ENCODE peak calls at places on chromosomes 3 and 15, in seven cellular contexts. One of them, this sample, is unnamed.
A peak's percentile ranks its signal among the peaks of the same experiment; 100 is the strongest.

GRCh38 chr15:42149493-42150245 is 6.8 kb downstream of the PLA2G4F start:
- DNase-seq in HCT116: no peak
- DNase-seq in fibroblast of lung: no peak
- DNase-seq in SK-N-SH: no peak
- DNase-seq in IMR-90: no peak
- DNase-seq in neural progenitor cell: no peak
- DNase-seq in PC-9: no peak
- DNase-seq in this sample: no peak

GRCh38 chr15:84721381-84721780 is 5.4 kb upstream of the SEC11A start:
- DNase-seq in IMR-90: no peak
- DNase-seq in PC-9: no peak
- DNase-seq in neural progenitor cell: no peak
- DNase-seq in fibroblast of lung: no peak
- DNase-seq in SK-N-SH: no peak
- DNase-seq in HCT116: no peak
- DNase-seq in this sample: no peak

GRCh38 chr3:113261996-113262665 is 50.8 kb downstream of the BOC start:
- DNase-seq in IMR-90: no peak
- DNase-seq in fibroblast of lung: peak; percentile 57
- DNase-seq in neural progenitor cell: no peak
- DNase-seq in PC-9: no peak
- DNase-seq in SK-N-SH: no peak
- DNase-seq in HCT116: no peak
- DNase-seq in this sample: no peak

GRCh38 chr3:23217872-23218554 is 14.9 kb downstream of the UBE2E2 start:
- DNase-seq in PC-9: no peak
- DNase-seq in SK-N-SH: no peak
- DNase-seq in HCT116: no peak
- DNase-seq in neural progenitor cell: no peak
- DNase-seq in fibroblast of lung: peak; percentile 35
- DNase-seq in IMR-90: peak; percentile 72
- DNase-seq in this sample: no peak

GRCh38 chr3:175111036-175111435 is 251.9 kb downstream of the NAALADL2 start:
- DNase-seq in SK-N-SH: no peak
- DNase-seq in neural progenitor cell: no peak
- DNase-seq in IMR-90: peak; percentile 73
- DNase-seq in HCT116: no peak
- DNase-seq in PC-9: no peak
- DNase-seq in fibroblast of lung: peak; percentile 38
- DNase-seq in this sample: no peak

GRCh38 chr3:197035577-197035976 is 6.0 kb upstream of the MELTF start:
- DNase-seq in HCT116: no peak
- DNase-seq in neural progenitor cell: no peak
- DNase-seq in fibroblast of lung: no peak
- DNase-seq in SK-N-SH: no peak
- DNase-seq in PC-9: no peak
- DNase-seq in IMR-90: no peak
- DNase-seq in this sample: peak; percentile 5

GRCh38 chr15:48370460-48370859 is 39.2 kb downstream of the DUT start:
- DNase-seq in HCT116: no peak
- DNase-seq in IMR-90: peak; percentile 89
- DNase-seq in PC-9: peak; percentile 58
- DNase-seq in fibroblast of lung: peak; percentile 94
- DNase-seq in SK-N-SH: no peak
- DNase-seq in neural progenitor cell: no peak
- DNase-seq in this sample: peak; percentile 57

GRCh38 chr3:22887664-22888291 is 315.3 kb upstream of the UBE2E2 start:
- DNase-seq in IMR-90: peak; percentile 21
- DNase-seq in SK-N-SH: no peak
- DNase-seq in PC-9: no peak
- DNase-seq in fibroblast of lung: peak; percentile 30
- DNase-seq in neural progenitor cell: peak; percentile 39
- DNase-seq in HCT116: peak; percentile 4
- DNase-seq in this sample: no peak

GRCh38 chr15:42348083-42348482 is 11.2 kb upstream of the CAPN3 start:
- DNase-seq in PC-9: no peak
- DNase-seq in IMR-90: peak; percentile 83
- DNase-seq in fibroblast of lung: peak; percentile 87
- DNase-seq in neural progenitor cell: no peak
- DNase-seq in HCT116: no peak
- DNase-seq in SK-N-SH: no peak
- DNase-seq in this sample: no peak

GRCh38 chr3:52047295-52047960 is 8.9 kb downstream of the DUSP7 start:
- DNase-seq in HCT116: no peak
- DNase-seq in PC-9: no peak
- DNase-seq in SK-N-SH: no peak
- DNase-seq in neural progenitor cell: no peak
- DNase-seq in fibroblast of lung: peak; percentile 52
- DNase-seq in IMR-90: no peak
- DNase-seq in this sample: peak; percentile 89

GRCh38 chr3:172685331-172686214 is 25.3 kb downstream of the NCEH1 start:
- DNase-seq in IMR-90: peak; percentile 50
- DNase-seq in fibroblast of lung: peak; percentile 19
- DNase-seq in PC-9: peak; percentile 35
- DNase-seq in SK-N-SH: no peak
- DNase-seq in HCT116: no peak
- DNase-seq in neural progenitor cell: no peak
- DNase-seq in this sample: peak; percentile 92

GRCh38 chr3:183764854-183765731 is 60.3 kb downstream of the MAP6D1 start:
- DNase-seq in fibroblast of lung: peak; percentile 95
- DNase-seq in PC-9: peak; percentile 96
- DNase-seq in IMR-90: peak; percentile 77
- DNase-seq in SK-N-SH: peak; percentile 23
- DNase-seq in neural progenitor cell: no peak
- DNase-seq in HCT116: no peak
- DNase-seq in this sample: peak; percentile 86

GRCh38 chr15:57649138-57649537 is 57.4 kb upstream of the POLR2M start:
- DNase-seq in neural progenitor cell: no peak
- DNase-seq in HCT116: no peak
- DNase-seq in SK-N-SH: no peak
- DNase-seq in PC-9: no peak
- DNase-seq in fibroblast of lung: peak; percentile 32
- DNase-seq in IMR-90: no peak
- DNase-seq in this sample: no peak

GRCh38 chr3:133821767-133822638 is 16.4 kb downstream of the SRPRB start:
- DNase-seq in HCT116: peak; percentile 55
- DNase-seq in SK-N-SH: no peak
- DNase-seq in IMR-90: peak; percentile 80
- DNase-seq in PC-9: no peak
- DNase-seq in fibroblast of lung: peak; percentile 69
- DNase-seq in neural progenitor cell: peak; percentile 16
- DNase-seq in this sample: no peak

GRCh38 chr3:179653777-179654117 is 907 bp downstream of the USP13 start:
- DNase-seq in IMR-90: no peak
- DNase-seq in SK-N-SH: no peak
- DNase-seq in fibroblast of lung: no peak
- DNase-seq in neural progenitor cell: no peak
- DNase-seq in PC-9: peak; percentile 46
- DNase-seq in HCT116: no peak
- DNase-seq in this sample: peak; percentile 66

GRCh38 chr15:94237903-94238302 is 6.5 kb downstream of the MCTP2 start:
- DNase-seq in PC-9: no peak
- DNase-seq in fibroblast of lung: no peak
- DNase-seq in IMR-90: peak; percentile 48
- DNase-seq in HCT116: no peak
- DNase-seq in SK-N-SH: no peak
- DNase-seq in neural progenitor cell: no peak
- DNase-seq in this sample: no peak

GRCh38 chr15:84079885-84080777 is 155.4 kb upstream of the GOLGA6L4 start:
- DNase-seq in HCT116: no peak
- DNase-seq in PC-9: no peak
- DNase-seq in IMR-90: peak; percentile 3
- DNase-seq in SK-N-SH: peak; percentile 73
- DNase-seq in neural progenitor cell: peak; percentile 84
- DNase-seq in fibroblast of lung: peak; percentile 36
- DNase-seq in this sample: peak; percentile 32

GRCh38 chr3:66138336-66139234 is 82.2 kb upstream of the SLC25A26 start:
- DNase-seq in PC-9: peak; percentile 57
- DNase-seq in neural progenitor cell: peak; percentile 79
- DNase-seq in IMR-90: peak; percentile 68
- DNase-seq in SK-N-SH: peak; percentile 72
- DNase-seq in HCT116: peak; percentile 68
- DNase-seq in fibroblast of lung: peak; percentile 56
- DNase-seq in this sample: no peak

GRCh38 chr3:123076496-123077418 is 9.9 kb downstream of the PDIA5 start:
- DNase-seq in HCT116: no peak
- DNase-seq in fibroblast of lung: no peak
- DNase-seq in IMR-90: no peak
- DNase-seq in neural progenitor cell: no peak
- DNase-seq in SK-N-SH: peak; percentile 45
- DNase-seq in PC-9: no peak
- DNase-seq in this sample: no peak

GRCh38 chr3:129627350-129628168 is 21.1 kb upstream of the PLXND1 start:
- DNase-seq in neural progenitor cell: peak; percentile 82
- DNase-seq in fibroblast of lung: peak; percentile 71
- DNase-seq in HCT116: peak; percentile 61
- DNase-seq in PC-9: peak; percentile 85
- DNase-seq in IMR-90: peak; percentile 75
- DNase-seq in SK-N-SH: peak; percentile 77
- DNase-seq in this sample: peak; percentile 96

GRCh38 chr15:80437492-80437891 is 33.3 kb downstream of the ARNT2 start:
- DNase-seq in SK-N-SH: no peak
- DNase-seq in fibroblast of lung: no peak
- DNase-seq in PC-9: peak; percentile 52
- DNase-seq in IMR-90: peak; percentile 37
- DNase-seq in HCT116: no peak
- DNase-seq in neural progenitor cell: no peak
- DNase-seq in this sample: no peak

DNA sequence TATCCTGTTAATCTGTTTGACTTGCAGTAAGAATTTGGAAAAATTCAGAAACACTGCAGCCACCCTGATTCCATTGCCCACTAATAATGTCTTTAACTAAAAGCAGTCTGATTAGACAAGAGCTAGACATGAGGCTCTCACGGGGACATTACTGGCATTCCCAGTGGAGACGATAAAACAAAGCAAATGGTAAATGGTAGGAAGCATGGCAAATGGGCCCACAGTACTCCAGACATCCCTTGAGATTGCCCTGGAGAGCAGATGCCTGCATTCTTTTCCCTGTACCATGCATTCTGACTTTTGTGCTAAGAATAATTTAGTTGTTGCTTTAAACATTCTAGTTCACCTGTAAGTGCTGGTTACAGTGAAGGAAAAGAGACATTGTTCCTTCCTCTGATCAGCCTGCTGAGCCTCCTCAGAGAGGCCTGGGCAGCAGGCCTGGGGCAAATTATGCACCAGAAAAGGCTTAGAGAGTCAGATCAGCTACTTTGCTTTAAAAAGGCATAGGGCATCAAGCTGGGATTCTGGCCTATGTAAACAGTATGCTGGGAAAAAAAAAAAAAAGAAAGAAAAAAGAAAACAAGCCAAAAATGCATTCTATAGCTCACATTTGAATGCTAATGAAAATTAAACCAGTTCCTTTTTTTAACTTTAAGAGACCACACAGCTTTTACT is 204.6 kb downstream of the GABRG3 start:
- DNase-seq in SK-N-SH: no peak
- DNase-seq in IMR-90: no peak
- DNase-seq in neural progenitor cell: no peak
- DNase-seq in fibroblast of lung: no peak
- DNase-seq in HCT116: no peak
- DNase-seq in PC-9: no peak
- DNase-seq in this sample: no peak
- H3K9me3 ChIP-seq in SK-N-SH: no peaks in the 10 kb centered on the region
- H3K9me3 ChIP-seq in IMR-90: peaks cover 27% of the 10 kb centered on the region
- H3K9me3 ChIP-seq in neural progenitor cell: no peaks in the 10 kb centered on the region
- H3K9me3 ChIP-seq in fibroblast of lung: no peaks in the 10 kb centered on the region
- H3K9me3 ChIP-seq in HCT116: peaks cover 8% of the 10 kb centered on the region
- H3K9me3 ChIP-seq in PC-9: no peaks in the 10 kb centered on the region
- H3K9me3 ChIP-seq in this sample: peaks cover 2% of the 10 kb centered on the region

GRCh38 chr15:77581896-77582569 is 50.7 kb downstream of the LINGO1 start:
- DNase-seq in SK-N-SH: no peak
- DNase-seq in HCT116: no peak
- DNase-seq in IMR-90: no peak
- DNase-seq in neural progenitor cell: no peak
- DNase-seq in PC-9: no peak
- DNase-seq in fibroblast of lung: no peak
- DNase-seq in this sample: peak; percentile 50

GRCh38 chr15:77580991-77581682 is 51.6 kb downstream of the LINGO1 start:
- DNase-seq in HCT116: no peak
- DNase-seq in IMR-90: no peak
- DNase-seq in SK-N-SH: no peak
- DNase-seq in fibroblast of lung: peak; percentile 15
- DNase-seq in neural progenitor cell: no peak
- DNase-seq in PC-9: no peak
- DNase-seq in this sample: peak; percentile 93

GRCh38 chr15:77584691-77585090 is 48.0 kb downstream of the LINGO1 start:
- DNase-seq in neural progenitor cell: no peak
- DNase-seq in PC-9: no peak
- DNase-seq in fibroblast of lung: no peak
- DNase-seq in HCT116: no peak
- DNase-seq in IMR-90: no peak
- DNase-seq in SK-N-SH: no peak
- DNase-seq in this sample: peak; percentile 42

GRCh38 chr15:77582763-77583162 is 49.9 kb downstream of the LINGO1 start:
- DNase-seq in PC-9: no peak
- DNase-seq in neural progenitor cell: no peak
- DNase-seq in SK-N-SH: no peak
- DNase-seq in fibroblast of lung: no peak
- DNase-seq in HCT116: no peak
- DNase-seq in IMR-90: no peak
- DNase-seq in this sample: peak; percentile 52

DNA sequence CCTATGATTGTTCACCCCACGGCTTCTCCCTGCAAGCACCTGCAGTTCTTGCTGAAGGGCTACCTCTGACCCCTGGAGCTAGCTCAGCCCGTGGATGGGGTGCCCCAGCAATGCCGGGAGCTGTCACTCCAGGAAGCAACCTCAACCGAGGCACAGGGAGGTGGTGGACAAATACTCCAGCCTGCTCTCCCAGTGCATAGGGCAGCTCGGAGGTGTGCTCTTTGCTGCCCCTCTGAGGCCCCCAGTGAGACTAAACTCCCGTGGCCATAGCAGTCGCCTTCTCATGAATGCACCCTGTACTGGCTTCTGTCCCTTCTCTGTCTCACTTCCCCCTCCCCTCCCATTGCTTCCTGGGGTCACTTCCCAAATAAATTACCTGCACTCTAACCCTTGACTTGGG is 48.5 kb downstream of the LINGO1 start:
- DNase-seq in SK-N-SH: no peak
- DNase-seq in IMR-90: no peak
- DNase-seq in fibroblast of lung: no peak
- DNase-seq in neural progenitor cell: peak; percentile 60
- DNase-seq in PC-9: no peak
- DNase-seq in HCT116: no peak
- DNase-seq in this sample: peak; percentile 77
- TF ChIP-seq CTCF in SK-N-SH: peak; percentile 22
- TF ChIP-seq CTCF in IMR-90: peak; percentile 16
- TF ChIP-seq CTCF in fibroblast of lung: no peak
- TF ChIP-seq CTCF in neural progenitor cell: peak; percentile 51
- TF ChIP-seq CTCF in PC-9: no peak
- TF ChIP-seq CTCF in HCT116: peak; percentile 32
- TF ChIP-seq CTCF in this sample: no peak

GRCh38 chr3:106590259-106590658 is 721.4 kb upstream of the CBLB start:
- DNase-seq in PC-9: no peak
- DNase-seq in neural progenitor cell: no peak
- DNase-seq in fibroblast of lung: no peak
- DNase-seq in HCT116: no peak
- DNase-seq in SK-N-SH: no peak
- DNase-seq in IMR-90: no peak
- DNase-seq in this sample: no peak
- H2AFZ ChIP-seq in PC-9: no peak overlapping the region
- H2AFZ ChIP-seq in neural progenitor cell: peak overlapping the region; percentile 79
- H2AFZ ChIP-seq in fibroblast of lung: no peak overlapping the region
- H2AFZ ChIP-seq in HCT116: no peak overlapping the region
- H2AFZ ChIP-seq in SK-N-SH: no peak overlapping the region
- H2AFZ ChIP-seq in IMR-90: no peak overlapping the region
- H2AFZ ChIP-seq in this sample: no peak overlapping the region

GRCh38 chr3:110944782-110945181 is 126.8 kb upstream of the NECTIN3 start:
- DNase-seq in HCT116: no peak
- DNase-seq in fibroblast of lung: no peak
- DNase-seq in SK-N-SH: no peak
- DNase-seq in neural progenitor cell: no peak
- DNase-seq in IMR-90: no peak
- DNase-seq in PC-9: no peak
- DNase-seq in this sample: no peak
- H3K9me3 ChIP-seq in HCT116: peaks cover 5% of the 10 kb centered on the region
- H3K9me3 ChIP-seq in fibroblast of lung: no peaks in the 10 kb centered on the region
- H3K9me3 ChIP-seq in SK-N-SH: peaks cover 8% of the 10 kb centered on the region
- H3K9me3 ChIP-seq in neural progenitor cell: no peaks in the 10 kb centered on the region
- H3K9me3 ChIP-seq in IMR-90: peaks cover 31% of the 10 kb centered on the region
- H3K9me3 ChIP-seq in PC-9: peaks cover 6% of the 10 kb centered on the region
- H3K9me3 ChIP-seq in this sample: peaks cover 3% of the 10 kb centered on the region